ENCODE peak calls at places on chromosomes 7 and 10, in eight cellular contexts. J is cardiac muscle cell, L is fibroblast of the aortic adventitia, O is hepatocyte, Q is A549, K is esophagus squamous epithelium, H is GM06990, R is heart right ventricle. V is an unnamed sample.

GRCh38 chr10:71435571-71436267 is 39.0 kb downstream of the CDH23 start:
- DNase-seq in Q (no peak), O (no peak), L (no peak), J (peak; percentile 14), H (no peak), K (no peak), R (peak; percentile 41), V (no peak)

GRCh38 chr7:92633211-92633906 is 43.2 kb upstream of the FAM133B start:
- DNase-seq in R (peak; percentile 23), J (peak; percentile 93), K (no peak), O (peak; percentile 55), Q (peak; percentile 79), L (peak; percentile 94), H (no peak), V (peak; percentile 88)

GRCh38 chr10:6274040-6274439 is 71.3 kb downstream of the PFKFB3 start:
- DNase-seq in O (no peak), L (peak; percentile 52), Q (no peak), R (no peak), H (no peak), J (peak; percentile 67), K (no peak), V (peak; percentile 32)

GRCh38 chr10:61904711-61905445 is 3.4 kb downstream of the ARID5B start:
- DNase-seq in L (peak; percentile 75), O (peak; percentile 79), H (no peak), R (no peak), Q (peak; percentile 47), K (no peak), J (peak; percentile 78), V (peak; percentile 72)

GRCh38 chr7:23680417-23681405 is 712 bp downstream of the FAM221A start:
- DNase-seq in Q (no peak), K (no peak), H (peak; percentile 65), J (peak; percentile 68), R (peak; percentile 66), L (peak; percentile 51), O (peak; percentile 84), V (peak; percentile 38)

GRCh38 chr10:70809011-70809611 is 6.6 kb upstream of the SGPL1 start:
- DNase-seq in H (no peak), J (no peak), L (no peak), O (no peak), K (no peak), Q (no peak), R (no peak), V (no peak)

GRCh38 chr10:14604181-14605142 is 170.2 kb downstream of the FAM107B start:
- DNase-seq in L (peak; percentile 62), O (peak; percentile 94), K (peak; percentile 7), J (peak; percentile 90), Q (peak; percentile 69), H (peak; percentile 80), R (peak; percentile 79), V (peak; percentile 72)

GRCh38 chr7:146285418-146285817 is 168.8 kb downstream of the CNTNAP2 start:
- DNase-seq in H (no peak), R (no peak), O (no peak), L (no peak), J (no peak), K (no peak), Q (no peak), V (no peak)

GRCh38 chr10:7484456-7485266 is 73.8 kb upstream of the SFMBT2 start:
- DNase-seq in Q (no peak), O (no peak), J (no peak), H (no peak), R (no peak), L (no peak), K (no peak), V (no peak)

GRCh38 chr10:103716206-103717160 is 138.9 kb downstream of the SH3PXD2A start:
- DNase-seq in H (no peak), L (no peak), K (no peak), O (no peak), J (peak; percentile 29), R (no peak), Q (no peak), V (peak; percentile 34)

GRCh38 chr7:69256634-69257081 is 341.6 kb upstream of the AUTS2 start:
- DNase-seq in J (no peak), K (no peak), O (no peak), H (no peak), Q (peak; percentile 6), L (no peak), R (peak; percentile 33), V (no peak)

GRCh38 chr10:123149568-123150228 is 1.8 kb downstream of the HMX2 start:
- DNase-seq in K (no peak), Q (no peak), H (peak; percentile 78), O (peak; percentile 47), R (no peak), L (no peak), J (peak; percentile 44), V (peak; percentile 45)

GRCh38 chr10:11625019-11625735 is 13.7 kb upstream of the USP6NL start:
- DNase-seq in R (no peak), J (no peak), L (no peak), K (no peak), H (no peak), Q (no peak), O (no peak), V (no peak)

GRCh38 chr10:75048669-75049098 is 62.8 kb upstream of the SAMD8 start:
- DNase-seq in R (no peak), L (peak; percentile 20), Q (no peak), H (no peak), J (peak; percentile 36), O (peak; percentile 47), K (no peak), V (no peak)

GRCh38 chr10:131239926-131240325 is 71.6 kb downstream of the TCERG1L start:
- DNase-seq in H (no peak), Q (no peak), O (no peak), J (no peak), L (no peak), R (no peak), K (no peak), V (no peak)

GRCh38 chr10:131240691-131241090 is 70.8 kb downstream of the TCERG1L start:
- DNase-seq in K (no peak), L (no peak), J (no peak), R (no peak), O (no peak), Q (no peak), H (no peak), V (no peak)

GRCh38 chr10:131243076-131243475 is 68.4 kb downstream of the TCERG1L start:
- DNase-seq in Q (no peak), K (no peak), R (no peak), L (no peak), O (no peak), H (no peak), J (no peak), V (no peak)

GRCh38 chr10:131244836-131245235 is 66.7 kb downstream of the TCERG1L start:
- DNase-seq in K (no peak), H (no peak), O (no peak), L (no peak), J (no peak), R (no peak), Q (no peak), V (no peak)

DNA sequence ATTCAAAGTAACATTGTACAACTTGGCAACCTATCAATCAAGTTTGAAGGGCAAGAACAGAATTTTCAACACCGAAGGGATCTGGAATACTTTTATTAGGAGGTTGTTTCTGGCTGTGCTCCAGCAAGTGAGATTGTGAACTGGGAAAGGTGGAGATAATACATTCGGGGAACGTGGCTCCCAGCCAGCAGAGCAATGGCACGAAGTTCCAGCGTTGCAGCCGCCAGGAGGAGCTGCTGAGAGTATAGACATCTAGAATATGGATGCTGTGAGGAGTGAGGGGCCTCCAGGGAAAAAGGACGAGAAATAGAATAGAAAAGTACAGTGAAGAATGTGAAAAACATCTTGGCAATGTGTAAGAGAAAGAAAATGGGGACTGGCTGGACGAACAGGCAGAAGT is 69.5 kb downstream of the TCERG1L start:
- DNase-seq in R (peak; percentile 10), L (no peak), J (no peak), K (no peak), Q (peak; percentile 22), H (no peak), O (peak; percentile 69), V (no peak)
- TF ChIP-seq CTCF in R (peak; percentile 43), L (no peak), J (no peak), K (peak; percentile 8), Q (peak; percentile 36), H (no peak), O (peak; percentile 54), V (no peak)

DNA sequence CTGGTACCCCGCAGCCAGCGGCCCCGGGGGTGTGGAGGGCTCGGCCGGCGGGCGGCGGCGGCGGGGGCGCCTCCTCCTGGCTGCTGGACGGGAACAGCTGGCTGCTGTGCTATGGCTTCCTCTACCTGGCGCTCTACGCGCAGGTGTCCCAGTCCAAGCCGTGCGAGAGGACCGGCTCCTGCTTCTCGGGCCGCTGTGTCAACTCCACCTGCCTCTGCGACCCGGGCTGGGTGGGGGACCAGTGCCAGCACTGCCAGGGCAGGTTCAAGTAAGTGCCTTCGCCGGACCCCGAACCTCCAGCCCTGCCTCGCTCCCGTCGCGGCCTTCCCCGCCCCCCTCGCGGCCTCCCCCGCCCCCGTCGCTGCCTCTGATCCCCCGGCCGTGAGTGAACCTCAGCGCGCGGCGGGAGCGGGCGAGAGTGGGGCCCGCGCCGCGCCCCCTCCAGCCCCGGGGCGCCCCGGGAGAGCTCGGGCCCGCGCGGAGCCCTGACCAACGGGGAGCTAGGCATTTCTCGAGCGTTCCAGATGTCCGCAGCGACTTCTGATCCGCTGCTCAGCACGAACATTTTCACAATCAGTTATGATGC is 704 bp downstream of the ATRNL1 start:
- DNase-seq in K (no peak), O (peak; percentile 35), L (no peak), H (peak; percentile 41), J (no peak), R (no peak), Q (peak; percentile 11), V (peak; percentile 63)
- H3K4me3 ChIP-seq in K (peak overlapping the region; percentile 53), O (peak overlapping the region; percentile 88), L (peak overlapping the region; percentile 62), H (peak overlapping the region; percentile 71), J (peak overlapping the region; percentile 81), R (peak overlapping the region; percentile 75), Q (peak overlapping the region; percentile 84), V (peak overlapping the region; percentile 66)

GRCh38 chr7:6653101-6653995 is 16.2 kb downstream of the ZNF316 start:
- DNase-seq in Q (no peak), O (no peak), J (no peak), R (no peak), L (no peak), H (no peak), K (no peak), V (no peak)
- TF ChIP-seq CTCF in Q (no peak), O (no peak), J (no peak), R (no peak), L (no peak), H (no peak), K (no peak), V (no peak)

DNA sequence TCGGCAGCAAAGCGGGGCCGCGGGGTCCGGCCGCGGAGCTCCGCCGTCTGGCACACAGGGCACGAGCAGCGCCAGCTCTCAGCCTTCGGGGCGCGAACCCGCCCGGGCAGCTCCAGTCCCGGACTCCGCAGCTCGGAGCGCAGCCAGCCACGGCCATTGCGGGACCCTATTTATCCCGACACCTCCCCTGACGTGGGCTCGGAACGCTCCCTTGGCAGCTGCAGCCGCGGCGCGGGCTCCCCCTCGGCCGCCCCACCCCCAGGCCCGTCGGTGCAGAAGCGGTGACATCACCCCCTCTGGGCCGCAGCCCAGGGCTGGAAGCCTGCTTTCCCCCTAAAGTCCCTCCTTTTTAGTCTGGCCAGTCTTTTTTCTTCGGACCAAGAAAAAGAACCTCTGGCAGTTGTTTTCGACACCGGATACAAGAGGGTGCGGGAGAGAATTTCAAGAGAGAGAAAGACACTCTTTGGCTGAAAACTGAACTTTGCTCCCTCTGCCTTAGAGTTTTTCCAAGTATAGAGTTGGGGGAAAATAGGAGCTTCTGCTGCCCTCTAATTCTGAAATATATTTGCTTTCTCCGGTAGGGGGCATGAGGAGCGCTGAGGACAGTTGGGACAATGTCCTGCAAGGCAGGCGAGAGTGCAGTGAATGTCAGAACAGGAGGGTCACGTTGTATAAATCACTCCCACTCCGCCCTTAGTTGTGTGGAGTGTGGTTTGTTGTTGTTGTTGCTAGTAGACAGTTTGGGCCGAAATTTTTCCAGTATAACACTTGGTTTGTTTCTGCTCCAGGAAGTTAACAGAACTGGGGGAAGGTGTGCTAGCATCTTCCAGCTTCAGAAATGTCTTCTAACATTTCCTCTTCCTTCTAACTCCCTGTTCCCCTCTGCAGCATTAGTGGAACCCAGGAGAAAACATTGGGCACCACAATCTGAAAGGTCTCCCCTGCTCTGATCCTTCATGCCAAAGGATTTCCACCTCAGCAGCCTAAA is at the start of gene SFRP4:
- DNase-seq in K (no peak), L (peak; percentile 90), Q (peak; percentile 84), H (no peak), J (peak; percentile 75), O (peak; percentile 76), R (peak; percentile 61), V (no peak)
- H3K4me3 ChIP-seq in K (peak within 1 kb of the TSS; percentile 41), L (peak within 1 kb of the TSS; percentile 90), Q (peak within 1 kb of the TSS; percentile 64), H (peak within 1 kb of the TSS; percentile 52), J (peak within 1 kb of the TSS; percentile 49), O (peak within 1 kb of the TSS; percentile 24), R (peak within 1 kb of the TSS; percentile 56), V (peak within 1 kb of the TSS; percentile 44)